ENCODE peak calls at places on chromosomes 3 and 15, in ten cellular contexts. I is lower leg skin; L is activated T-cell treated with anti-CD3 and anti-CD28 coated beads, Interleukin-2, amount 50 U/mL, for 4 hours; W is T47D; O is globus pallidus; C is activated CD4-positive, alpha-beta T cell treated with anti-CD3 and anti-CD28 coated beads, Interleukin-2, amount 50 U/mL, for 1 hour; B is AG09319; K is nucleus accumbens; N is psoas muscle; F is stimulated activated CD8-positive, alpha-beta memory T cell treated with anti-CD3 and anti-CD28 coated beads, Interleukin-12 subunit alpha, Interleukin-12 subunit beta, amount 100 ng/mL, for 4 hours. Q is an unnamed sample.

GRCh38 chr15:101310508-101310907 is 15.5 kb upstream of the SNRPA1 start:
- DNase-seq in W (no peak), L (no peak), I (peak), K (no peak), N (no peak), B (no peak), F (no peak), O (no peak), C (no peak), Q (no peak)

GRCh38 chr15:39665629-39666245 is 84.9 kb downstream of the THBS1 start:
- DNase-seq in I (no peak), W (no peak), F (no peak), L (no peak), O (no peak), K (no peak), C (no peak), N (no peak), B (no peak), Q (no peak)

GRCh38 chr15:78830514-78831228 is 19.4 kb upstream of the ADAMTS7 start:
- DNase-seq in W (no peak), K (no peak), F (no peak), N (no peak), I (no peak), L (no peak), O (no peak), C (no peak), B (no peak), Q (no peak)

GRCh38 chr3:193655827-193656433 is 62.9 kb downstream of the OPA1 start:
- DNase-seq in O (no peak), W (no peak), K (no peak), F (no peak), C (no peak), B (no peak), N (no peak), L (no peak), I (no peak), Q (no peak)

GRCh38 chr3:144900366-144900765 is 928.7 kb downstream of the DIPK2A start:
- DNase-seq in K (no peak), B (no peak), L (no peak), I (no peak), C (no peak), N (no peak), W (no peak), F (no peak), O (no peak), Q (no peak)

GRCh38 chr15:63372018-63372705 is 9.5 kb downstream of the CA12 start:
- DNase-seq in W (no peak), N (peak), I (peak), B (peak), C (no peak), O (no peak), L (no peak), K (no peak), F (no peak), Q (peak)

GRCh38 chr3:126433496-126434263 is 39.0 kb downstream of the CFAP100 start:
- DNase-seq in I (peak), L (no peak), W (no peak), F (no peak), O (no peak), C (no peak), K (no peak), B (no peak), N (peak), Q (no peak)

GRCh38 chr3:9730747-9731205 is 759 bp upstream of the BRPF1 start:
- DNase-seq in B (no peak), O (no peak), F (no peak), K (no peak), C (no peak), L (no peak), N (no peak), I (no peak), W (peak), Q (no peak)

GRCh38 chr3:18302517-18302916 is 122.6 kb downstream of the SATB1 start:
- DNase-seq in I (no peak), W (no peak), B (no peak), C (no peak), L (no peak), N (no peak), O (no peak), K (no peak), F (no peak), Q (peak)

GRCh38 chr3:31533169-31533870 is 595 bp downstream of the STT3B start:
- DNase-seq in C (peak), W (peak), I (peak), L (peak), B (no peak), F (peak), K (peak), O (peak), N (peak), Q (no peak)

GRCh38 chr3:12194209-12194608 is 35.5 kb upstream of the TIMP4 start:
- DNase-seq in B (peak), I (no peak), O (peak), C (no peak), K (no peak), F (no peak), L (no peak), N (no peak), W (no peak), Q (peak)

GRCh38 chr3:152021951-152022461 is 148.6 kb downstream of the SUCNR1 start:
- DNase-seq in B (peak), F (no peak), L (peak), I (no peak), N (no peak), O (no peak), K (no peak), W (no peak), C (no peak), Q (peak)

GRCh38 chr3:115862099-115862498 is 238.8 kb downstream of the GAP43 start:
- DNase-seq in K (no peak), C (no peak), B (no peak), L (no peak), N (no peak), F (no peak), W (no peak), I (no peak), O (no peak), Q (no peak)

GRCh38 chr3:141360888-141361598 is 7.3 kb upstream of the ZBTB38 start:
- DNase-seq in O (peak), N (no peak), L (no peak), B (peak), C (no peak), F (no peak), W (peak), K (no peak), I (no peak), Q (peak)